ENCODE peak calls at places on chromosome 21, in six cellular contexts. Y, T, V, O, Q and G are unnamed samples.

GRCh38 chr21:36608251-36608650 is 90.7 kb upstream of the SIM2 start:
- DNase-seq in Y (no peak), T (no peak), V (no peak), O (no peak), Q (no peak), G (no peak)

GRCh38 chr21:40053007-40053406 is 185.8 kb downstream of the PCP4 start:
- DNase-seq in Y (peak), T (no peak), V (no peak), O (no peak), Q (no peak), G (no peak)

GRCh38 chr21:37587203-37587602 is 220.6 kb downstream of the DYRK1A start:
- DNase-seq in Y (no peak), T (no peak), V (no peak), O (no peak), Q (no peak), G (no peak)

GRCh38 chr21:37435120-37435519 is 68.5 kb downstream of the DYRK1A start:
- DNase-seq in Y (peak), T (peak), V (peak), O (no peak), Q (peak), G (no peak)

GRCh38 chr21:46621457-46622182 is 13.9 kb upstream of the PRMT2 start:
- DNase-seq in Y (no peak), T (no peak), V (peak), O (no peak), Q (no peak), G (no peak)

GRCh38 chr21:21666689-21667088 is 668.5 kb downstream of the NCAM2 start:
- DNase-seq in Y (no peak), T (no peak), V (no peak), O (no peak), Q (no peak), G (no peak)

GRCh38 chr21:38503588-38503987 is 5.3 kb upstream of the ERG start:
- DNase-seq in Y (peak), T (peak), V (no peak), O (no peak), Q (no peak), G (no peak)

GRCh38 chr21:24302400-24302799 is 1304.9 kb downstream of the MRPL39 start:
- DNase-seq in Y (no peak), T (no peak), V (no peak), O (no peak), Q (no peak), G (no peak)

GRCh38 chr21:46410516-46410915 is 48.2 kb upstream of the DIP2A start:
- DNase-seq in Y (no peak), T (no peak), V (no peak), O (peak), Q (no peak), G (no peak)

GRCh38 chr21:34807146-34807880 is 138.5 kb downstream of the CLIC6 start:
- DNase-seq in Y (no peak), T (peak), V (no peak), O (no peak), Q (peak), G (no peak)
- TF ChIP-seq CTCF in Y (no peak), T (peak), V (no peak), O (no peak), Q (peak), G (no peak)

GRCh38 chr21:42388740-42389448 is 7.0 kb downstream of the TMPRSS3 start:
- DNase-seq in Y (no peak), T (no peak), V (no peak), O (no peak), Q (no peak), G (no peak)

GRCh38 chr21:42391297-42391696 is 4.6 kb downstream of the TMPRSS3 start:
- DNase-seq in Y (no peak), T (no peak), V (no peak), O (no peak), Q (no peak), G (no peak)

GRCh38 chr21:42390193-42390592 is 5.7 kb downstream of the TMPRSS3 start:
- DNase-seq in Y (no peak), T (no peak), V (no peak), O (no peak), Q (peak), G (no peak)

GRCh38 chr21:42389449-42389835 is 6.4 kb downstream of the TMPRSS3 start:
- DNase-seq in Y (no peak), T (no peak), V (peak), O (no peak), Q (peak), G (no peak)

DNA sequence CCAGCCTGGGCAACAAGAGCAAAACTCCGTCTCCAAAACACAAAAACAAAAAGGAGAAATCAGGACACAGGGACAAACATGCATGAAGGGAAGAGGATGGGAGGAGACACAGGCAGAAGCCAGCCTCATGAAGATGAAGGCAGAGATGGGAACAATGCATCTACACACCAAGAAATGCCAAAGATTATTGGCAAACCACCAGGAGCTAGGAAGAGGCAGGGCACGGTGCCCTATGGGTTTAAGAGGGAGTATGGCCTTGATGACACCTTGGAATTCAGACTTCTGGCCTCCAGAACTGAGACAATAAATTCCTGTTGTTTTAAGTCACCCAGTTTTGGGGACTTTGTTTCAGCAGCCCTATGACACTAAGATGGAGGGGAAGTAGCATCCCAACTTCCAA is 5.2 kb downstream of the TMPRSS3 start:
- DNase-seq in Y (no peak), T (no peak), V (no peak), O (no peak), Q (no peak), G (no peak)
- H3K27ac ChIP-seq in Y (no peak), T (no peak), V (no peak), O (no peak), Q (no peak), G (no peak)

DNA sequence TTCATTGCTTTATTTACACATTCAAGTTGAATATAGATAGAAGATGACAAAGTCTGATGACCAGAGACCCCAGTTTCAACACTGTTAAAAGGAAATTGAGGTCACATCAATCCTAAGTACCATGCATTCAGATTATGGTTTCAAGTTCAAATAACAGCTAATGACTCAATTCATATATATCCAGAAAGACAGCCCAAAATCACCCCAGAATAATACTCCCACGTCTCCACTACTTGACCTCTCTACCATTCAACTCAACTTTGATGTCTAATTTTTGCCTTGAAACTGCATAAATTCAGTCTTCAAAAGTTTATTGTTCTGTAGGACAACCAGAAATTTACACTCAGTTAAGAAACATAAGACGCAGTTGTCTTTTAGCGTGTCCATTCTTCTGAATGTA is 569.2 kb downstream of the LTN1 start:
- DNase-seq in Y (no peak), T (peak), V (no peak), O (no peak), Q (no peak), G (no peak)
- H3K4me3 ChIP-seq in Y (no peak), T (no peak), V (no peak), O (no peak), Q (no peak), G (no peak)

GRCh38 chr21:17929514-17929913 is 110.4 kb upstream of the C21orf91 start:
- DNase-seq in Y (no peak), T (no peak), V (peak), O (no peak), Q (no peak), G (no peak)

GRCh38 chr21:17925900-17926299 is 106.7 kb upstream of the C21orf91 start:
- DNase-seq in Y (peak), T (no peak), V (peak), O (no peak), Q (peak), G (no peak)

GRCh38 chr21:17925000-17925610 is 105.9 kb upstream of the C21orf91 start:
- DNase-seq in Y (peak), T (peak), V (peak), O (no peak), Q (peak), G (no peak)

GRCh38 chr21:17930102-17930501 is 110.9 kb upstream of the C21orf91 start:
- DNase-seq in Y (no peak), T (no peak), V (peak), O (no peak), Q (no peak), G (no peak)

DNA sequence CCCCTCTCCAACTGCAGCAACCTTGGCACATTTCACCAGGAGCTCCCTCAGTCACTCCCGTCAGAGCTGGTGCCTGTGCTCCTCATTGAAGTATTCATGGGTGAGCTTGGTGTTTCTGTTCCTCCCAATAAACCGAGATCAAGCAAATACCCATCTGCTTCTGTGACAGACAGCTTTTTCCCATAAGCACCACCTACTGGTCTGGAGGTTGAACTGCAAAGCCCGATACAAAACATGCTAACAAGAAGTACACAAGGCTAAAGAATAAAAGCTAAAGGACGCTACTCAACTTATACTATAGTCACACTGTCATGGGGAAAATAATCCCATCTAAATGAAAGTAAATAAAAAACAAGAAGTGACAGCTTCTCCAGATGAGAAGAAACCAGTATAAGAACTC is 111.9 kb upstream of the C21orf91 start:
- DNase-seq in Y (no peak), T (no peak), V (no peak), O (no peak), Q (peak), G (no peak)
- TF ChIP-seq CTCF in Y (no peak), T (peak), V (peak), O (no peak), Q (peak), G (no peak)

DNA sequence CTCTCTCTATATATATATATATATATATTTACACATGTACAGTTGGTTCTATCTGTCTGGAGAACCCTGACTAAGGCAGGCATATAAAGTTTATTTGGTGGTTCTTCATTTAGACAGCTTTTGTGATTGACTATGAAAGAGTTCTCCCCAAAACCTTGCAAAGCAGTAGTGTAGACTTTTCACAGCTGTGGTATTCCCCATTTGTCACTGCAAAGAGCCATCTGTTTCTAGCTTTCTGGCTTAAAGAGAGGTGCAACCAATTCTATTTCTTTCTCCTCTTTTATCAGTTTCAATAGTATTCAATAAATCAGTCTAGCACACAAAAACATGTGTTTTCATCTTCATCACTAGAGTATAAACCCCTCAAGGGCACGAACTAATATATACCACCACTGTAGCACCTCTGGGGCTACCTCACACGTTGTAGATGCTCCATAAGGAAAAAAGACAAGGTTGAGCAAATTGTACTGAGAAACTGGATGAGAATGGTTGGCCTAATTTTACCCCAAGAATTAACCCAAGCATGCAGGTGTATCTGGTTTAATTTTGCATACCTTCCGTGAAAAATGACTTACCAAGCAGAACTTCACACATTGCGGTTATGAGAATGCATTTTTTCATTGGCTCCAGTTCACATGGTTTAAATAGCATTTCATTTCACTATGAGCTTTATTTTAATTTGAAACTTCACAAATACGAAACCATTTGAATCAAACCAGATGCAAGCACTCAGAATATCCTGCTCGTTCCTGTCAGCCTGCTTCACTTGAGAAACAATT is 512.4 kb downstream of the LTN1 start:
- DNase-seq in Y (no peak), T (no peak), V (no peak), O (no peak), Q (no peak), G (no peak)
- H3K27ac ChIP-seq in Y (no peak), T (no peak), V (no peak), O (no peak), Q (no peak), G (no peak)

GRCh38 chr21:45406801-45407628 is 2.0 kb downstream of the COL18A1 start:
- DNase-seq in Y (no peak), T (no peak), V (peak), O (peak), Q (no peak), G (no peak)
- H3K4me3 ChIP-seq in Y (peak), T (peak), V (peak), O (peak), Q (peak), G (peak)

GRCh38 chr21:33386222-33386784 is 16.9 kb upstream of the IFNGR2 start:
- DNase-seq in Y (no peak), T (no peak), V (peak), O (no peak), Q (peak), G (no peak)
- TF ChIP-seq CTCF in Y (no peak), T (peak), V (peak), O (no peak), Q (peak), G (no peak)

GRCh38 chr21:32978346-32979270 is 47.1 kb upstream of the OLIG2 start:
- DNase-seq in Y (no peak), T (no peak), V (peak), O (no peak), Q (no peak), G (no peak)
- H3K27ac ChIP-seq in Y (no peak), T (no peak), V (no peak), O (no peak), Q (no peak), G (no peak)

GRCh38 chr21:33027401-33028185 is 1.9 kb downstream of the OLIG2 start:
- DNase-seq in Y (no peak), T (no peak), V (peak), O (no peak), Q (no peak), G (no peak)

GRCh38 chr21:33026878-33027400 is 1.2 kb downstream of the OLIG2 start:
- DNase-seq in Y (no peak), T (no peak), V (peak), O (no peak), Q (no peak), G (no peak)

GRCh38 chr21:33025106-33025470 is 647 bp upstream of the OLIG2 start:
- DNase-seq in Y (no peak), T (no peak), V (peak), O (no peak), Q (no peak), G (no peak)

GRCh38 chr21:33025471-33026298 is at the start of gene OLIG2:
- DNase-seq in Y (no peak), T (no peak), V (peak), O (no peak), Q (no peak), G (no peak)

DNA sequence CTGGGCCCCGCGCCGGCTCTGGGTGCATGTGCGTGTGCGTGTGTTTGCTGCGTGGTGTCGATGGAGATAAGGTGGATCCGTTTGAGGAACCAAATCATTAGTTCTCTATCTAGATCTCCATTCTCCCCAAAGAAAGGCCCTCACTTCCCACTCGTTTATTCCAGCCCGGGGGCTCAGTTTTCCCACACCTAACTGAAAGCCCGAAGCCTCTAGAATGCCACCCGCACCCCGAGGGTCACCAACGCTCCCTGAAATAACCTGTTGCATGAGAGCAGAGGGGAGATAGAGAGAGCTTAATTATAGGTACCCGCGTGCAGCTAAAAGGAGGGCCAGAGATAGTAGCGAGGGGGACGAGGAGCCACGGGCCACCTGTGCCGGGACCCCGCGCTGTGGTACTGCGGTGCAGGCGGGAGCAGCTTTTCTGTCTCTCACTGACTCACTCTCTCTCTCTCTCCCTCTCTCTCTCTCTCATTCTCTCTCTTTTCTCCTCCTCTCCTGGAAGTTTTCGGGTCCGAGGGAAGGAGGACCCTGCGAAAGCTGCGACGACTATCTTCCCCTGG is 644 bp downstream of the OLIG2 start:
- DNase-seq in Y (no peak), T (no peak), V (no peak), O (no peak), Q (no peak), G (no peak)
- H3K4me3 ChIP-seq in Y (no peak), T (no peak), V (peak), O (no peak), Q (no peak), G (peak)